ENCODE peak calls at places on chromosome 7, in nine cellular contexts. One of them, this sample, is unnamed.
A peak's percentile ranks its signal among the peaks of the same experiment; 100 is the strongest.

GRCh38 chr7:22397981-22398380 is 41.0 kb upstream of the RAPGEF5 start:
- DNase-seq in AG09309: no peak
- DNase-seq in left ventricle myocardium inferior: no peak
- DNase-seq in osteoblast: no peak
- DNase-seq in NB4: no peak
- DNase-seq in AG04449: no peak
- DNase-seq in fibroblast of lung: peak; percentile 66
- DNase-seq in Panc1: no peak
- DNase-seq in Peyer's patch: no peak
- DNase-seq in this sample: peak; percentile 12

GRCh38 chr7:77328669-77329068 is 87.5 kb downstream of the GSAP start:
- DNase-seq in Panc1: no peak
- DNase-seq in AG09309: no peak
- DNase-seq in NB4: peak; percentile 47
- DNase-seq in Peyer's patch: no peak
- DNase-seq in AG04449: no peak
- DNase-seq in left ventricle myocardium inferior: no peak
- DNase-seq in fibroblast of lung: peak; percentile 42
- DNase-seq in osteoblast: no peak
- DNase-seq in this sample: peak; percentile 57

GRCh38 chr7:33774762-33775523 is 130.4 kb upstream of the BMPER start:
- DNase-seq in Panc1: no peak
- DNase-seq in osteoblast: no peak
- DNase-seq in AG09309: peak; percentile 70
- DNase-seq in fibroblast of lung: peak; percentile 79
- DNase-seq in AG04449: no peak
- DNase-seq in left ventricle myocardium inferior: peak; percentile 46
- DNase-seq in NB4: no peak
- DNase-seq in Peyer's patch: no peak
- DNase-seq in this sample: peak; percentile 98

GRCh38 chr7:23662124-23662982 is 17.6 kb upstream of the FAM221A start:
- DNase-seq in osteoblast: no peak
- DNase-seq in Panc1: no peak
- DNase-seq in fibroblast of lung: peak; percentile 69
- DNase-seq in AG04449: no peak
- DNase-seq in NB4: no peak
- DNase-seq in left ventricle myocardium inferior: no peak
- DNase-seq in AG09309: no peak
- DNase-seq in Peyer's patch: no peak
- DNase-seq in this sample: peak; percentile 54

GRCh38 chr7:135177021-135177696 is 6.7 kb upstream of the CYREN start:
- DNase-seq in AG04449: no peak
- DNase-seq in Panc1: no peak
- DNase-seq in Peyer's patch: no peak
- DNase-seq in NB4: no peak
- DNase-seq in AG09309: no peak
- DNase-seq in osteoblast: no peak
- DNase-seq in fibroblast of lung: no peak
- DNase-seq in left ventricle myocardium inferior: no peak
- DNase-seq in this sample: no peak

GRCh38 chr7:93249749-93250148 is 17.6 kb downstream of the VPS50 start:
- DNase-seq in osteoblast: no peak
- DNase-seq in AG04449: no peak
- DNase-seq in NB4: no peak
- DNase-seq in left ventricle myocardium inferior: no peak
- DNase-seq in fibroblast of lung: peak; percentile 59
- DNase-seq in Panc1: no peak
- DNase-seq in Peyer's patch: no peak
- DNase-seq in AG09309: no peak
- DNase-seq in this sample: peak; percentile 51

GRCh38 chr7:142482899-142483658 is 225.2 kb upstream of the PRSS58 start:
- DNase-seq in Peyer's patch: no peak
- DNase-seq in NB4: peak; percentile 75
- DNase-seq in Panc1: no peak
- DNase-seq in AG04449: no peak
- DNase-seq in AG09309: no peak
- DNase-seq in left ventricle myocardium inferior: no peak
- DNase-seq in fibroblast of lung: peak; percentile 41
- DNase-seq in osteoblast: peak; percentile 70
- DNase-seq in this sample: peak; percentile 60

GRCh38 chr7:5776894-5777645 is 4.4 kb downstream of the RNF216 start:
- DNase-seq in NB4: no peak
- DNase-seq in AG09309: no peak
- DNase-seq in left ventricle myocardium inferior: no peak
- DNase-seq in osteoblast: no peak
- DNase-seq in AG04449: no peak
- DNase-seq in Peyer's patch: no peak
- DNase-seq in fibroblast of lung: no peak
- DNase-seq in Panc1: no peak
- DNase-seq in this sample: no peak

GRCh38 chr7:104677587-104677986 is 336.4 kb upstream of the KMT2E start:
- DNase-seq in NB4: no peak
- DNase-seq in Panc1: no peak
- DNase-seq in AG04449: no peak
- DNase-seq in AG09309: no peak
- DNase-seq in Peyer's patch: no peak
- DNase-seq in osteoblast: no peak
- DNase-seq in fibroblast of lung: no peak
- DNase-seq in left ventricle myocardium inferior: no peak
- DNase-seq in this sample: no peak

GRCh38 chr7:964401-965231 is 10.1 kb upstream of the ADAP1 start:
- DNase-seq in AG04449: no peak
- DNase-seq in AG09309: peak; percentile 52
- DNase-seq in Peyer's patch: peak; percentile 49
- DNase-seq in NB4: no peak
- DNase-seq in Panc1: no peak
- DNase-seq in osteoblast: peak; percentile 93
- DNase-seq in left ventricle myocardium inferior: peak; percentile 52
- DNase-seq in fibroblast of lung: peak; percentile 50
- DNase-seq in this sample: peak; percentile 94

GRCh38 chr7:137755846-137756685 is 90.7 kb downstream of the DGKI start:
- DNase-seq in Panc1: no peak
- DNase-seq in AG09309: no peak
- DNase-seq in Peyer's patch: no peak
- DNase-seq in fibroblast of lung: peak; percentile 31
- DNase-seq in NB4: peak; percentile 59
- DNase-seq in osteoblast: no peak
- DNase-seq in left ventricle myocardium inferior: no peak
- DNase-seq in AG04449: no peak
- DNase-seq in this sample: no peak

GRCh38 chr7:28793383-28793782 is 164.7 kb downstream of the TRIL start:
- DNase-seq in Panc1: no peak
- DNase-seq in left ventricle myocardium inferior: peak; percentile 35
- DNase-seq in fibroblast of lung: no peak
- DNase-seq in Peyer's patch: no peak
- DNase-seq in osteoblast: no peak
- DNase-seq in AG09309: no peak
- DNase-seq in AG04449: no peak
- DNase-seq in NB4: no peak
- DNase-seq in this sample: no peak

GRCh38 chr7:35036361-35037171 is 719 bp downstream of the DPY19L1 start:
- DNase-seq in AG04449: no peak
- DNase-seq in left ventricle myocardium inferior: peak; percentile 62
- DNase-seq in fibroblast of lung: peak; percentile 70
- DNase-seq in osteoblast: peak; percentile 97
- DNase-seq in AG09309: no peak
- DNase-seq in NB4: peak; percentile 81
- DNase-seq in Peyer's patch: peak; percentile 69
- DNase-seq in Panc1: no peak
- DNase-seq in this sample: peak; percentile 66

DNA sequence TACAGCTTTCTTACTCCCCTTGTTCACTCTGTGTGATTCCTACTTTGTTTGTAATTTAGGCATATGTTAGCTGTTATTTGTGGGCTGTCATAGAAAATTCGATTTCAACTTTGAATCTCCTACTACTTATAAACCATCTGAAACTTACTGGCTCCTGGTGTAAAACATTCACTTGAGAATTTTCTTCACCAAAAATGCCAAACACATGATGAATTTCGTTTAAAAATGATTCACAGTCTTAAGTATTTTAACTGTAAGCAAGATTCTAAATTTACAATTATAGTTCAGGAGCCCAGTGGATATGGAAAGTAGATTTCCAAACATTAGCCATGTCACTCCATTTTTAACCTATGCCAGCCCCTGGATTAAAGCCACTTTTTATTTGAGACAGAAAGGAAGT is 3.1 kb downstream of the CPED1 start:
- DNase-seq in Peyer's patch: no peak
- DNase-seq in left ventricle myocardium inferior: no peak
- DNase-seq in NB4: no peak
- DNase-seq in AG09309: no peak
- DNase-seq in AG04449: no peak
- DNase-seq in Panc1: no peak
- DNase-seq in fibroblast of lung: peak; percentile 84
- DNase-seq in osteoblast: peak; percentile 62
- DNase-seq in this sample: peak; percentile 78
- H3K4me3 ChIP-seq in Peyer's patch: no peak overlapping the region
- H3K4me3 ChIP-seq in left ventricle myocardium inferior: peak overlapping the region; percentile 74
- H3K4me3 ChIP-seq in NB4: no peak overlapping the region
- H3K4me3 ChIP-seq in AG09309: peak overlapping the region; percentile 12
- H3K4me3 ChIP-seq in AG04449: peak overlapping the region; percentile 63
- H3K4me3 ChIP-seq in Panc1: no peak overlapping the region
- H3K4me3 ChIP-seq in fibroblast of lung: peak overlapping the region; percentile 87
- H3K4me3 ChIP-seq in osteoblast: peak overlapping the region; percentile 74
- H3K4me3 ChIP-seq in this sample: peak overlapping the region; percentile 79

GRCh38 chr7:76315372-76315771 is 12.9 kb downstream of the HSPB1 start:
- DNase-seq in Panc1: no peak
- DNase-seq in fibroblast of lung: no peak
- DNase-seq in Peyer's patch: no peak
- DNase-seq in left ventricle myocardium inferior: no peak
- DNase-seq in osteoblast: peak; percentile 27
- DNase-seq in AG09309: no peak
- DNase-seq in NB4: no peak
- DNase-seq in AG04449: no peak
- DNase-seq in this sample: no peak

GRCh38 chr7:76314042-76314721 is 11.7 kb downstream of the HSPB1 start:
- DNase-seq in AG04449: peak; percentile 67
- DNase-seq in osteoblast: peak; percentile 99
- DNase-seq in left ventricle myocardium inferior: peak; percentile 97
- DNase-seq in Panc1: no peak
- DNase-seq in AG09309: no peak
- DNase-seq in NB4: peak; percentile 96
- DNase-seq in Peyer's patch: peak; percentile 98
- DNase-seq in fibroblast of lung: peak; percentile 84
- DNase-seq in this sample: peak; percentile 93

GRCh38 chr7:76316984-76317781 is 14.7 kb downstream of the HSPB1 start:
- DNase-seq in Peyer's patch: peak; percentile 55
- DNase-seq in NB4: no peak
- DNase-seq in left ventricle myocardium inferior: no peak
- DNase-seq in AG04449: no peak
- DNase-seq in AG09309: no peak
- DNase-seq in osteoblast: peak; percentile 29
- DNase-seq in fibroblast of lung: no peak
- DNase-seq in Panc1: no peak
- DNase-seq in this sample: no peak

GRCh38 chr7:76317782-76318487 is 15.5 kb downstream of the HSPB1 start:
- DNase-seq in left ventricle myocardium inferior: peak; percentile 98
- DNase-seq in Peyer's patch: peak; percentile 98
- DNase-seq in osteoblast: peak; percentile 99
- DNase-seq in fibroblast of lung: peak; percentile 95
- DNase-seq in AG09309: peak; percentile 83
- DNase-seq in NB4: peak; percentile 99
- DNase-seq in Panc1: no peak
- DNase-seq in AG04449: peak; percentile 67
- DNase-seq in this sample: peak; percentile 94

GRCh38 chr7:76318488-76319353 is 16.2 kb downstream of the HSPB1 start:
- DNase-seq in AG09309: peak; percentile 73
- DNase-seq in Panc1: no peak
- DNase-seq in NB4: peak; percentile 95
- DNase-seq in left ventricle myocardium inferior: peak; percentile 72
- DNase-seq in AG04449: peak; percentile 67
- DNase-seq in Peyer's patch: peak; percentile 81
- DNase-seq in osteoblast: peak; percentile 93
- DNase-seq in fibroblast of lung: peak; percentile 85
- DNase-seq in this sample: peak; percentile 93
- TF ChIP-seq CTCF in AG09309: peak; percentile 37
- TF ChIP-seq CTCF in Panc1: no peak
- TF ChIP-seq CTCF in NB4: peak; percentile 30
- TF ChIP-seq CTCF in left ventricle myocardium inferior: peak; percentile 54
- TF ChIP-seq CTCF in AG04449: peak; percentile 36
- TF ChIP-seq CTCF in Peyer's patch: no peak
- TF ChIP-seq CTCF in osteoblast: peak; percentile 41
- TF ChIP-seq CTCF in fibroblast of lung: peak; percentile 40
- TF ChIP-seq CTCF in this sample: peak; percentile 47

GRCh38 chr7:155345490-155345889 is 47.8 kb downstream of the INSIG1 start:
- DNase-seq in Panc1: no peak
- DNase-seq in left ventricle myocardium inferior: no peak
- DNase-seq in AG09309: no peak
- DNase-seq in fibroblast of lung: no peak
- DNase-seq in Peyer's patch: no peak
- DNase-seq in NB4: no peak
- DNase-seq in AG04449: no peak
- DNase-seq in osteoblast: no peak
- DNase-seq in this sample: no peak
- H3K4me3 ChIP-seq in Panc1: peak overlapping the region; percentile 48
- H3K4me3 ChIP-seq in left ventricle myocardium inferior: no peak overlapping the region
- H3K4me3 ChIP-seq in AG09309: no peak overlapping the region
- H3K4me3 ChIP-seq in fibroblast of lung: no peak overlapping the region
- H3K4me3 ChIP-seq in Peyer's patch: no peak overlapping the region
- H3K4me3 ChIP-seq in NB4: no peak overlapping the region
- H3K4me3 ChIP-seq in AG04449: no peak overlapping the region
- H3K4me3 ChIP-seq in osteoblast: no peak overlapping the region
- H3K4me3 ChIP-seq in this sample: no peak overlapping the region

GRCh38 chr7:143901710-143902587 is at the start of gene TCAF1:
- DNase-seq in osteoblast: peak; percentile 99
- DNase-seq in NB4: peak; percentile 96
- DNase-seq in AG09309: peak; percentile 67
- DNase-seq in fibroblast of lung: peak; percentile 94
- DNase-seq in AG04449: peak; percentile 49
- DNase-seq in Panc1: peak; percentile 84
- DNase-seq in Peyer's patch: peak; percentile 98
- DNase-seq in left ventricle myocardium inferior: peak; percentile 97
- DNase-seq in this sample: peak; percentile 92
- TF ChIP-seq CTCF in osteoblast: peak; percentile 51
- TF ChIP-seq CTCF in NB4: peak; percentile 40
- TF ChIP-seq CTCF in AG09309: peak; percentile 42
- TF ChIP-seq CTCF in fibroblast of lung: peak; percentile 36
- TF ChIP-seq CTCF in AG04449: peak; percentile 40
- TF ChIP-seq CTCF in Panc1: peak; percentile 59
- TF ChIP-seq CTCF in Peyer's patch: no peak
- TF ChIP-seq CTCF in left ventricle myocardium inferior: peak; percentile 42
- TF ChIP-seq CTCF in this sample: peak; percentile 41

GRCh38 chr7:30988346-30989005 is 24.7 kb downstream of the GHRHR start:
- DNase-seq in osteoblast: peak; percentile 74
- DNase-seq in AG09309: no peak
- DNase-seq in Panc1: no peak
- DNase-seq in AG04449: no peak
- DNase-seq in Peyer's patch: peak; percentile 61
- DNase-seq in NB4: peak; percentile 85
- DNase-seq in left ventricle myocardium inferior: peak; percentile 56
- DNase-seq in fibroblast of lung: no peak
- DNase-seq in this sample: no peak
- H3K4me3 ChIP-seq in osteoblast: no peak overlapping the region
- H3K4me3 ChIP-seq in AG09309: no peak overlapping the region
- H3K4me3 ChIP-seq in Panc1: no peak overlapping the region
- H3K4me3 ChIP-seq in AG04449: no peak overlapping the region
- H3K4me3 ChIP-seq in Peyer's patch: no peak overlapping the region
- H3K4me3 ChIP-seq in NB4: no peak overlapping the region
- H3K4me3 ChIP-seq in left ventricle myocardium inferior: no peak overlapping the region
- H3K4me3 ChIP-seq in fibroblast of lung: no peak overlapping the region
- H3K4me3 ChIP-seq in this sample: no peak overlapping the region